ENCODE peak calls at places on chromosomes 6 and 20, in four cellular contexts. L is IMR-90, V is mesendoderm, D is H1. Y is an unnamed sample.
A peak's percentile ranks its signal among the peaks of the same experiment; 100 is the strongest.

GRCh38 chr6:22737331-22737730 is 168.0 kb downstream of the HDGFL1 start:
- DNase-seq in L (peak; percentile 53), V (peak; percentile 84), D (peak; percentile 70), Y (peak; percentile 71)

GRCh38 chr6:37946021-37946420 is 126.5 kb downstream of the ZFAND3 start:
- DNase-seq in L (no peak), V (no peak), D (no peak), Y (no peak)

GRCh38 chr6:139653136-139653535 is 278.7 kb upstream of the CITED2 start:
- DNase-seq in L (no peak), V (peak; percentile 39), D (no peak), Y (no peak)

GRCh38 chr6:15661815-15662245 is 998 bp downstream of the DTNBP1 start:
- DNase-seq in L (no peak), V (no peak), D (no peak), Y (no peak)

GRCh38 chr6:10413850-10414765 is 766 bp downstream of the TFAP2A start:
- DNase-seq in L (no peak), V (peak; percentile 92), D (peak; percentile 70), Y (peak; percentile 67)

GRCh38 chr6:36984581-36985383 is 1.2 kb downstream of the MTCH1 start:
- DNase-seq in L (peak; percentile 87), V (peak; percentile 92), D (peak; percentile 67), Y (peak; percentile 79)

GRCh38 chr6:31114540-31114876 is at the start of gene PSORS1C1:
- DNase-seq in L (peak; percentile 95), V (peak; percentile 88), D (no peak), Y (peak; percentile 61)

GRCh38 chr6:125114248-125114858 is 39.2 kb upstream of the TPD52L1 start:
- DNase-seq in L (peak; percentile 61), V (peak; percentile 47), D (no peak), Y (no peak)

GRCh38 chr6:89353702-89354392 is 1.3 kb upstream of the UBE2J1 start:
- DNase-seq in L (no peak), V (no peak), D (no peak), Y (no peak)

GRCh38 chr6:43101497-43101896 is 25.4 kb downstream of the PTK7 start:
- DNase-seq in L (no peak), V (no peak), D (no peak), Y (no peak)

GRCh38 chr6:43951063-43951755 is 176.0 kb downstream of the MRPL14 start:
- DNase-seq in L (no peak), V (peak; percentile 90), D (peak; percentile 85), Y (peak; percentile 91)

GRCh38 chr6:113875470-113875869 is 18.3 kb downstream of the MARCKS start:
- DNase-seq in L (peak; percentile 76), V (peak; percentile 33), D (no peak), Y (no peak)

GRCh38 chr6:150751296-150751695 is 114.2 kb upstream of the MTHFD1L start:
- DNase-seq in L (peak; percentile 39), V (no peak), D (no peak), Y (no peak)

GRCh38 chr6:2387445-2387844 is 142.0 kb upstream of the GMDS start:
- DNase-seq in L (no peak), V (no peak), D (no peak), Y (no peak)

GRCh38 chr20:36487069-36487468 is 54.2 kb upstream of the MYL9 start:
- DNase-seq in L (no peak), V (no peak), D (no peak), Y (no peak)

GRCh38 chr6:31202259-31203166 is 32.0 kb upstream of the POU5F1 start:
- DNase-seq in L (no peak), V (peak; percentile 27), D (no peak), Y (no peak)

GRCh38 chr6:157054531-157054979 is 268.8 kb downstream of the TMEM242 start:
- DNase-seq in L (no peak), V (no peak), D (no peak), Y (no peak)

GRCh38 chr20:57659789-57660509 is 39.7 kb upstream of the ZBP1 start:
- DNase-seq in L (no peak), V (no peak), D (peak; percentile 43), Y (no peak)

GRCh38 chr6:116387374-116387773 is 16.6 kb downstream of the DSE start:
- DNase-seq in L (peak; percentile 90), V (no peak), D (no peak), Y (no peak)

GRCh38 chr6:118319890-118320289 is 228.2 kb upstream of the PLN start:
- DNase-seq in L (no peak), V (peak; percentile 7), D (no peak), Y (no peak)

GRCh38 chr6:2378046-2378657 is 132.7 kb upstream of the GMDS start:
- DNase-seq in L (no peak), V (peak; percentile 61), D (no peak), Y (no peak)

GRCh38 chr6:164534070-164534766 is 775.2 kb downstream of the C6orf118 start:
- DNase-seq in L (no peak), V (no peak), D (no peak), Y (no peak)
- H4K5ac ChIP-seq in L (no peak overlapping the region), V (no peak overlapping the region), D (no peak overlapping the region), Y (no peak overlapping the region)

DNA sequence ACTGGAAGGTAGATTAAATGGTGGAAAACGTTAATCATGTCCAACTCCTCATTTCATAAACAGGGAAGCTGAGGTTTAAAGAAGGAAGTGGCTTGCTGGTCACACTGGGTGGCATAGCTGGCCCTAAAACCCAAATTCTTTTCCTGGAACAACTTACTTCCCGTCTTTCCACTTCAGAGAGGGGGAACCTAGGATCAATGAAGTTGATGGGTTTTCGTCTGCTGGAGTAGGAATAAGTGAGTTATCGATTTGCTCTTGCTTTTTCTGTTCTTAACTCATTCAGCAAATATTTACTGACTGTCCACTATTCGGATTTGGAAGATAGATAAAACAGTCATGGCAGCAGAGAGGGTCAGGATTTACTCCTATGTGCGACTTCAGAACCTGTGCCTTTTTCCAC is 1.2 kb upstream of the SYS1 start:
- DNase-seq in L (no peak), V (no peak), D (no peak), Y (no peak)
- H4K5ac ChIP-seq in L (no peak overlapping the region), V (no peak overlapping the region), D (no peak overlapping the region), Y (no peak overlapping the region)

GRCh38 chr20:47181056-47181862 is 175.2 kb downstream of the ZMYND8 start:
- DNase-seq in L (peak; percentile 83), V (peak; percentile 91), D (no peak), Y (peak; percentile 70)
- H4K5ac ChIP-seq in L (peak overlapping the region; percentile 85), V (peak overlapping the region; percentile 42), D (no peak overlapping the region), Y (no peak overlapping the region)

GRCh38 chr6:144599615-144600014 is 314.5 kb downstream of the UTRN start:
- DNase-seq in L (no peak), V (no peak), D (no peak), Y (no peak)
- H4K5ac ChIP-seq in L (no peak overlapping the region), V (no peak overlapping the region), D (no peak overlapping the region), Y (no peak overlapping the region)

GRCh38 chr6:72938104-72938503 is 287.2 kb downstream of the KHDC1L start:
- DNase-seq in L (no peak), V (no peak), D (no peak), Y (no peak)
- H4K5ac ChIP-seq in L (no peak overlapping the region), V (no peak overlapping the region), D (no peak overlapping the region), Y (no peak overlapping the region)

Y was measured in H9.